ENCODE peak calls at places on chromosomes 11 and 22, in four cellular contexts. X is mesenteric fat pad, D is NCI-H460, M is G401. C is an unnamed sample.

GRCh38 chr11:86519064-86519911 is 144.6 kb downstream of the CCDC81 start:
- DNase-seq in X (no peak), D (no peak), M (peak; percentile 50), C (no peak)

GRCh38 chr11:12159351-12160099 is 49.1 kb downstream of the MICAL2 start:
- DNase-seq in X (no peak), D (no peak), M (peak; percentile 67), C (no peak)

GRCh38 chr11:102168483-102168882 is 58.2 kb downstream of the YAP1 start:
- DNase-seq in X (no peak), D (no peak), M (no peak), C (no peak)

GRCh38 chr22:49968831-49969661 is 8.5 kb downstream of the PIM3 start:
- DNase-seq in X (peak; percentile 89), D (no peak), M (no peak), C (no peak)

GRCh38 chr22:33710326-33710725 is 209.9 kb downstream of the LARGE1 start:
- DNase-seq in X (no peak), D (no peak), M (no peak), C (no peak)

GRCh38 chr22:47209077-47209514 is 446.6 kb downstream of the TBC1D22A start:
- DNase-seq in X (peak; percentile 86), D (no peak), M (no peak), C (no peak)

GRCh38 chr11:104000798-104001197 is 35.6 kb upstream of the DDI1 start:
- DNase-seq in X (no peak), D (no peak), M (no peak), C (no peak)

GRCh38 chr11:111737180-111737876 is 28.9 kb downstream of the PPP2R1B start:
- DNase-seq in X (no peak), D (no peak), M (no peak), C (no peak)

GRCh38 chr11:79237111-79237510 is 203.7 kb downstream of the TENM4 start:
- DNase-seq in X (no peak), D (no peak), M (no peak), C (no peak)

GRCh38 chr11:70916321-70916720 is 336.1 kb downstream of the SHANK2 start:
- DNase-seq in X (no peak), D (no peak), M (no peak), C (no peak)

GRCh38 chr22:50678218-50678650 is 5.6 kb downstream of the SHANK3 start:
- DNase-seq in X (peak; percentile 83), D (no peak), M (no peak), C (peak; percentile 83)

GRCh38 chr22:39253427-39254070 is 8.8 kb upstream of the PDGFB start:
- DNase-seq in X (no peak), D (peak; percentile 48), M (peak; percentile 84), C (no peak)

GRCh38 chr22:37501176-37501609 is 15.0 kb upstream of the MFNG start:
- DNase-seq in X (no peak), D (no peak), M (no peak), C (no peak)

GRCh38 chr11:123194308-123195181 is 503 bp downstream of the CLMP start:
- DNase-seq in X (no peak), D (no peak), M (no peak), C (no peak)

GRCh38 chr22:35489225-35489624 is 51.4 kb upstream of the RASD2 start:
- DNase-seq in X (no peak), D (no peak), M (no peak), C (no peak)